ENCODE peak calls at places on chromosomes 12 and 14, in six cellular contexts. One of them, this sample, is unnamed. For H3K9me3, the result is how much of the 10 kb centered on the place peaks cover.

GRCh38 chr14:83463500-83464098 is 1929.9 kb upstream of the SEL1L start:
- DNase-seq in body of pancreas: peak
- DNase-seq in CD8-positive, alpha-beta memory T cell: no peak
- DNase-seq in H1: peak
- DNase-seq in colonic mucosa: peak
- DNase-seq in A549: no peak
- DNase-seq in this sample: peak

GRCh38 chr12:54371328-54372112 is 7.2 kb upstream of the GPR84 start:
- DNase-seq in body of pancreas: no peak
- DNase-seq in CD8-positive, alpha-beta memory T cell: no peak
- DNase-seq in H1: no peak
- DNase-seq in colonic mucosa: peak
- DNase-seq in A549: no peak
- DNase-seq in this sample: peak

GRCh38 chr12:3089588-3089987 is 12.4 kb downstream of the TSPAN9 start:
- DNase-seq in body of pancreas: no peak
- DNase-seq in CD8-positive, alpha-beta memory T cell: no peak
- DNase-seq in H1: no peak
- DNase-seq in colonic mucosa: no peak
- DNase-seq in A549: no peak
- DNase-seq in this sample: no peak

GRCh38 chr12:107109726-107110518 is 16.6 kb upstream of the CRY1 start:
- DNase-seq in body of pancreas: no peak
- DNase-seq in CD8-positive, alpha-beta memory T cell: no peak
- DNase-seq in H1: no peak
- DNase-seq in colonic mucosa: no peak
- DNase-seq in A549: no peak
- DNase-seq in this sample: no peak

GRCh38 chr12:779745-780734 is 27.7 kb downstream of the WNK1 start:
- DNase-seq in body of pancreas: no peak
- DNase-seq in CD8-positive, alpha-beta memory T cell: no peak
- DNase-seq in H1: no peak
- DNase-seq in colonic mucosa: no peak
- DNase-seq in A549: peak
- DNase-seq in this sample: no peak

GRCh38 chr14:69850086-69850735 is 29.0 kb upstream of the SMOC1 start:
- DNase-seq in body of pancreas: no peak
- DNase-seq in CD8-positive, alpha-beta memory T cell: no peak
- DNase-seq in H1: peak
- DNase-seq in colonic mucosa: no peak
- DNase-seq in A549: no peak
- DNase-seq in this sample: no peak

GRCh38 chr12:92028039-92028709 is 117.5 kb downstream of the BTG1 start:
- DNase-seq in body of pancreas: no peak
- DNase-seq in CD8-positive, alpha-beta memory T cell: no peak
- DNase-seq in H1: no peak
- DNase-seq in colonic mucosa: no peak
- DNase-seq in A549: no peak
- DNase-seq in this sample: no peak

GRCh38 chr14:22952418-22952817 is 4.5 kb downstream of the HAUS4 start:
- DNase-seq in body of pancreas: no peak
- DNase-seq in CD8-positive, alpha-beta memory T cell: no peak
- DNase-seq in H1: no peak
- DNase-seq in colonic mucosa: no peak
- DNase-seq in A549: no peak
- DNase-seq in this sample: no peak

GRCh38 chr12:49298160-49298559 is 3.2 kb downstream of the PRPH start:
- DNase-seq in body of pancreas: no peak
- DNase-seq in CD8-positive, alpha-beta memory T cell: no peak
- DNase-seq in H1: no peak
- DNase-seq in colonic mucosa: no peak
- DNase-seq in A549: no peak
- DNase-seq in this sample: peak

GRCh38 chr12:49295087-49296001 is at the start of gene PRPH:
- DNase-seq in body of pancreas: no peak
- DNase-seq in CD8-positive, alpha-beta memory T cell: no peak
- DNase-seq in H1: peak
- DNase-seq in colonic mucosa: no peak
- DNase-seq in A549: no peak
- DNase-seq in this sample: peak

GRCh38 chr12:49296034-49296835 is 1.3 kb downstream of the PRPH start:
- DNase-seq in body of pancreas: peak
- DNase-seq in CD8-positive, alpha-beta memory T cell: peak
- DNase-seq in H1: peak
- DNase-seq in colonic mucosa: peak
- DNase-seq in A549: peak
- DNase-seq in this sample: peak

GRCh38 chr12:49297695-49298060 is 2.7 kb downstream of the PRPH start:
- DNase-seq in body of pancreas: no peak
- DNase-seq in CD8-positive, alpha-beta memory T cell: no peak
- DNase-seq in H1: no peak
- DNase-seq in colonic mucosa: no peak
- DNase-seq in A549: no peak
- DNase-seq in this sample: peak

GRCh38 chr12:49296836-49297694 is 2.1 kb downstream of the PRPH start:
- DNase-seq in body of pancreas: peak
- DNase-seq in CD8-positive, alpha-beta memory T cell: no peak
- DNase-seq in H1: peak
- DNase-seq in colonic mucosa: peak
- DNase-seq in A549: peak
- DNase-seq in this sample: peak
- H3K4me3 ChIP-seq in body of pancreas: no peak
- H3K4me3 ChIP-seq in CD8-positive, alpha-beta memory T cell: peak
- H3K4me3 ChIP-seq in H1: peak
- H3K4me3 ChIP-seq in colonic mucosa: peak
- H3K4me3 ChIP-seq in A549: peak
- H3K4me3 ChIP-seq in this sample: peak

DNA sequence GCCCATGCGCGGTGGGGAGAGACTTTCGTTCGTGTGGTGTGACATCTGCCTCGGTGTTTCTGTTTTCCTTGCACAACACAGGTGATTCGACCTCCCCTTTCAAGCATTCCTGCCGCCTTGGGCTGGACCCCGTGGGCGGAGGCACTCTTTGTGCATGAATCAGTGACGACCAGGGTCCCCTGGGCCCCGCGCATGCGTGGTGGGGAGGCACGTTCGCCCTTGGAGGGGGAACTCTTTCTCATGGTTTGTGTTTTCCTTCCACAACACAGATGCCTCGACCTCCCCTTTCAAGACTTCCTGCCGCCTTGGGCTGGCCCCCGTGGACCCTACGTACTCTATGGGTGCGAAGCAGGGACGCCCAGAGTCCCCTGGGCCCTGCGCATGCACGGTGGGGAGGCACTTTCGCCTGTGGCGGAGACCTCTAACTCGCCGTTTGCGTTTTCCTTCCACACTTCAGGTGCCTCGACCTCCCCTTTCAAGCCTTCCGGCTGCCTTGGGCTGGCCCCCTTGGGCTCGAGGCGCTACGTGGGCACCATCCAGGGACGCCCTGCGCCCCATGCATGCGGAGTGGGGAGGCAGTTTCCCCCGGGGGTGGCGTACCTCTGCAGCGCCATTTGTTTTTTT is 340.9 kb downstream of the ALG10 start:
- DNase-seq in body of pancreas: no peak
- DNase-seq in CD8-positive, alpha-beta memory T cell: no peak
- DNase-seq in H1: no peak
- DNase-seq in colonic mucosa: no peak
- DNase-seq in A549: peak
- DNase-seq in this sample: no peak
- H3K9me3 ChIP-seq in body of pancreas: under half
- H3K9me3 ChIP-seq in CD8-positive, alpha-beta memory T cell: under half
- H3K9me3 ChIP-seq in H1: half or more
- H3K9me3 ChIP-seq in colonic mucosa: under half
- H3K9me3 ChIP-seq in A549: under half
- H3K9me3 ChIP-seq in this sample: half or more

DNA sequence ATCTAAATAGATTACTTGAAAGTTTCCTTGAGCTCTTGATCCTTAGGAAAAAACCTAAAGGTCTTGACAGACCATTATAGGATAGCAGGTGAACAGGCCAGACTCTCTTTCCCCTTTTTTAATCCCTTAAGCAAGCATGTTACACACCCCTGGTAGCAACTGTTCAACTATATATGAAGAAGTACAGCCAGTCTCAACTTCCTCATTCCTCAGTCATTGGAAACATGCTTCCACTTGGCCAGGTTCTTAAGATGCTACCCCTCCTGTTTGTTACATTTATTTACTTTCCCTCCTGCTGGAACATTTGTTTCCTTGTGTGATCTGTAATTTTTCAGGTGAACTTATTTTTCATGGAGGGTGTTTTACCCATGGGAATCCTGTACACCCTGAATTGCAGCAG is 124.1 kb downstream of the ARMH4 start:
- DNase-seq in body of pancreas: no peak
- DNase-seq in CD8-positive, alpha-beta memory T cell: no peak
- DNase-seq in H1: no peak
- DNase-seq in colonic mucosa: no peak
- DNase-seq in A549: no peak
- DNase-seq in this sample: no peak
- H3K27ac ChIP-seq in body of pancreas: no peak
- H3K27ac ChIP-seq in CD8-positive, alpha-beta memory T cell: no peak
- H3K27ac ChIP-seq in H1: no peak
- H3K27ac ChIP-seq in colonic mucosa: no peak
- H3K27ac ChIP-seq in A549: no peak
- H3K27ac ChIP-seq in this sample: no peak

GRCh38 chr12:95203477-95203843 is 13.8 kb downstream of the FGD6 start:
- DNase-seq in body of pancreas: no peak
- DNase-seq in CD8-positive, alpha-beta memory T cell: no peak
- DNase-seq in H1: no peak
- DNase-seq in colonic mucosa: no peak
- DNase-seq in A549: no peak
- DNase-seq in this sample: no peak

GRCh38 chr12:95200128-95200973 is 16.9 kb downstream of the FGD6 start:
- DNase-seq in body of pancreas: no peak
- DNase-seq in CD8-positive, alpha-beta memory T cell: no peak
- DNase-seq in H1: no peak
- DNase-seq in colonic mucosa: no peak
- DNase-seq in A549: no peak
- DNase-seq in this sample: no peak

GRCh38 chr12:95198914-95199313 is 18.4 kb downstream of the FGD6 start:
- DNase-seq in body of pancreas: no peak
- DNase-seq in CD8-positive, alpha-beta memory T cell: no peak
- DNase-seq in H1: no peak
- DNase-seq in colonic mucosa: no peak
- DNase-seq in A549: no peak
- DNase-seq in this sample: no peak

GRCh38 chr12:95202691-95203476 is 14.4 kb downstream of the FGD6 start:
- DNase-seq in body of pancreas: no peak
- DNase-seq in CD8-positive, alpha-beta memory T cell: no peak
- DNase-seq in H1: no peak
- DNase-seq in colonic mucosa: no peak
- DNase-seq in A549: no peak
- DNase-seq in this sample: no peak

GRCh38 chr12:95201056-95201670 is 16.1 kb downstream of the FGD6 start:
- DNase-seq in body of pancreas: no peak
- DNase-seq in CD8-positive, alpha-beta memory T cell: no peak
- DNase-seq in H1: no peak
- DNase-seq in colonic mucosa: peak
- DNase-seq in A549: peak
- DNase-seq in this sample: no peak
- H3K4me3 ChIP-seq in body of pancreas: no peak
- H3K4me3 ChIP-seq in CD8-positive, alpha-beta memory T cell: no peak
- H3K4me3 ChIP-seq in H1: no peak
- H3K4me3 ChIP-seq in colonic mucosa: no peak
- H3K4me3 ChIP-seq in A549: peak
- H3K4me3 ChIP-seq in this sample: no peak

GRCh38 chr12:26204612-26205289 is 9.4 kb downstream of the SSPN start:
- DNase-seq in body of pancreas: no peak
- DNase-seq in CD8-positive, alpha-beta memory T cell: no peak
- DNase-seq in H1: no peak
- DNase-seq in colonic mucosa: no peak
- DNase-seq in A549: no peak
- DNase-seq in this sample: peak
- H3K9me3 ChIP-seq in body of pancreas: under half
- H3K9me3 ChIP-seq in CD8-positive, alpha-beta memory T cell: under half
- H3K9me3 ChIP-seq in H1: under half
- H3K9me3 ChIP-seq in colonic mucosa: under half
- H3K9me3 ChIP-seq in A549: under half
- H3K9me3 ChIP-seq in this sample: under half

GRCh38 chr12:74801625-74802024 is 264.0 kb downstream of the ATXN7L3B start:
- DNase-seq in body of pancreas: no peak
- DNase-seq in CD8-positive, alpha-beta memory T cell: no peak
- DNase-seq in H1: no peak
- DNase-seq in colonic mucosa: no peak
- DNase-seq in A549: no peak
- DNase-seq in this sample: no peak
- H3K27ac ChIP-seq in body of pancreas: no peak
- H3K27ac ChIP-seq in CD8-positive, alpha-beta memory T cell: no peak
- H3K27ac ChIP-seq in H1: no peak
- H3K27ac ChIP-seq in colonic mucosa: no peak
- H3K27ac ChIP-seq in A549: no peak
- H3K27ac ChIP-seq in this sample: no peak

This sample was measured in tibial artery.